ENCODE peak calls at places on chromosomes 2 and 18, in ten cellular contexts. One of them, this sample, is unnamed.
A peak's percentile ranks its signal among the peaks of the same experiment; 100 is the strongest.

GRCh38 chr2:219512524-219513216 is 1.6 kb upstream of the ASIC4 start:
- DNase-seq in effector memory CD4-positive, alpha-beta T cell: no peak
- DNase-seq in mammary epithelial cell: no peak
- DNase-seq in cardiac muscle cell: no peak
- DNase-seq in RWPE1: no peak
- DNase-seq in breast epithelium: no peak
- DNase-seq in SK-N-SH: peak; percentile 61
- DNase-seq in neural progenitor cell: peak; percentile 85
- DNase-seq in PC-3: no peak
- DNase-seq in body of pancreas: no peak
- DNase-seq in this sample: peak; percentile 55

GRCh38 chr2:46074501-46074900 is 222.7 kb upstream of the EPAS1 start:
- DNase-seq in breast epithelium: no peak
- DNase-seq in body of pancreas: no peak
- DNase-seq in neural progenitor cell: no peak
- DNase-seq in SK-N-SH: no peak
- DNase-seq in effector memory CD4-positive, alpha-beta T cell: no peak
- DNase-seq in PC-3: no peak
- DNase-seq in RWPE1: no peak
- DNase-seq in mammary epithelial cell: no peak
- DNase-seq in cardiac muscle cell: peak; percentile 46
- DNase-seq in this sample: no peak

GRCh38 chr2:73896362-73897239 is 3.8 kb downstream of the ACTG2 start:
- DNase-seq in breast epithelium: no peak
- DNase-seq in SK-N-SH: no peak
- DNase-seq in effector memory CD4-positive, alpha-beta T cell: no peak
- DNase-seq in body of pancreas: no peak
- DNase-seq in mammary epithelial cell: no peak
- DNase-seq in PC-3: no peak
- DNase-seq in neural progenitor cell: no peak
- DNase-seq in RWPE1: no peak
- DNase-seq in cardiac muscle cell: no peak
- DNase-seq in this sample: no peak

GRCh38 chr18:54149078-54149697 is 75.3 kb downstream of the MBD2 start:
- DNase-seq in SK-N-SH: no peak
- DNase-seq in body of pancreas: peak; percentile 8
- DNase-seq in breast epithelium: no peak
- DNase-seq in PC-3: peak; percentile 91
- DNase-seq in RWPE1: peak; percentile 82
- DNase-seq in effector memory CD4-positive, alpha-beta T cell: no peak
- DNase-seq in mammary epithelial cell: peak; percentile 89
- DNase-seq in cardiac muscle cell: no peak
- DNase-seq in neural progenitor cell: no peak
- DNase-seq in this sample: peak; percentile 59

GRCh38 chr2:113200236-113200635 is 26.5 kb downstream of the PSD4 start:
- DNase-seq in neural progenitor cell: peak; percentile 17
- DNase-seq in SK-N-SH: no peak
- DNase-seq in RWPE1: no peak
- DNase-seq in cardiac muscle cell: no peak
- DNase-seq in body of pancreas: no peak
- DNase-seq in mammary epithelial cell: no peak
- DNase-seq in PC-3: peak; percentile 13
- DNase-seq in effector memory CD4-positive, alpha-beta T cell: no peak
- DNase-seq in breast epithelium: no peak
- DNase-seq in this sample: peak; percentile 78

GRCh38 chr18:23181547-23181946 is 46.3 kb downstream of the CABLES1 start:
- DNase-seq in RWPE1: no peak
- DNase-seq in breast epithelium: no peak
- DNase-seq in SK-N-SH: no peak
- DNase-seq in neural progenitor cell: no peak
- DNase-seq in cardiac muscle cell: no peak
- DNase-seq in PC-3: no peak
- DNase-seq in body of pancreas: no peak
- DNase-seq in effector memory CD4-positive, alpha-beta T cell: no peak
- DNase-seq in mammary epithelial cell: no peak
- DNase-seq in this sample: no peak

GRCh38 chr2:208648368-208648767 is 241.8 kb downstream of the PTH2R start:
- DNase-seq in body of pancreas: no peak
- DNase-seq in breast epithelium: no peak
- DNase-seq in SK-N-SH: no peak
- DNase-seq in effector memory CD4-positive, alpha-beta T cell: no peak
- DNase-seq in PC-3: no peak
- DNase-seq in neural progenitor cell: no peak
- DNase-seq in mammary epithelial cell: no peak
- DNase-seq in RWPE1: no peak
- DNase-seq in cardiac muscle cell: no peak
- DNase-seq in this sample: no peak

GRCh38 chr2:202577250-202578183 is 57.3 kb upstream of the FAM117B start:
- DNase-seq in effector memory CD4-positive, alpha-beta T cell: no peak
- DNase-seq in cardiac muscle cell: no peak
- DNase-seq in mammary epithelial cell: no peak
- DNase-seq in RWPE1: no peak
- DNase-seq in SK-N-SH: no peak
- DNase-seq in PC-3: no peak
- DNase-seq in breast epithelium: no peak
- DNase-seq in neural progenitor cell: peak; percentile 11
- DNase-seq in body of pancreas: no peak
- DNase-seq in this sample: no peak

GRCh38 chr2:176139621-176140020 is 10.1 kb downstream of the HOXD8 start:
- DNase-seq in neural progenitor cell: no peak
- DNase-seq in mammary epithelial cell: no peak
- DNase-seq in SK-N-SH: peak; percentile 72
- DNase-seq in effector memory CD4-positive, alpha-beta T cell: no peak
- DNase-seq in RWPE1: no peak
- DNase-seq in cardiac muscle cell: no peak
- DNase-seq in body of pancreas: no peak
- DNase-seq in PC-3: no peak
- DNase-seq in breast epithelium: no peak
- DNase-seq in this sample: peak; percentile 52

GRCh38 chr2:228869601-228870264 is 401.4 kb downstream of the PID1 start:
- DNase-seq in RWPE1: no peak
- DNase-seq in effector memory CD4-positive, alpha-beta T cell: no peak
- DNase-seq in SK-N-SH: no peak
- DNase-seq in body of pancreas: no peak
- DNase-seq in mammary epithelial cell: no peak
- DNase-seq in breast epithelium: no peak
- DNase-seq in cardiac muscle cell: no peak
- DNase-seq in neural progenitor cell: no peak
- DNase-seq in PC-3: no peak
- DNase-seq in this sample: no peak

GRCh38 chr2:228866781-228867180 is 404.3 kb downstream of the PID1 start:
- DNase-seq in RWPE1: no peak
- DNase-seq in breast epithelium: no peak
- DNase-seq in body of pancreas: no peak
- DNase-seq in SK-N-SH: no peak
- DNase-seq in mammary epithelial cell: no peak
- DNase-seq in cardiac muscle cell: no peak
- DNase-seq in PC-3: no peak
- DNase-seq in effector memory CD4-positive, alpha-beta T cell: no peak
- DNase-seq in neural progenitor cell: no peak
- DNase-seq in this sample: no peak

GRCh38 chr2:228875152-228875875 is 395.8 kb downstream of the PID1 start:
- DNase-seq in breast epithelium: no peak
- DNase-seq in neural progenitor cell: no peak
- DNase-seq in cardiac muscle cell: no peak
- DNase-seq in effector memory CD4-positive, alpha-beta T cell: no peak
- DNase-seq in body of pancreas: no peak
- DNase-seq in PC-3: no peak
- DNase-seq in RWPE1: no peak
- DNase-seq in mammary epithelial cell: peak; percentile 6
- DNase-seq in SK-N-SH: no peak
- DNase-seq in this sample: no peak

GRCh38 chr2:228867406-228867805 is 403.7 kb downstream of the PID1 start:
- DNase-seq in RWPE1: no peak
- DNase-seq in body of pancreas: no peak
- DNase-seq in PC-3: no peak
- DNase-seq in mammary epithelial cell: no peak
- DNase-seq in SK-N-SH: no peak
- DNase-seq in neural progenitor cell: no peak
- DNase-seq in cardiac muscle cell: no peak
- DNase-seq in breast epithelium: no peak
- DNase-seq in effector memory CD4-positive, alpha-beta T cell: no peak
- DNase-seq in this sample: no peak

GRCh38 chr2:228870993-228871392 is 400.1 kb downstream of the PID1 start:
- DNase-seq in neural progenitor cell: no peak
- DNase-seq in PC-3: no peak
- DNase-seq in RWPE1: no peak
- DNase-seq in SK-N-SH: no peak
- DNase-seq in body of pancreas: no peak
- DNase-seq in cardiac muscle cell: no peak
- DNase-seq in breast epithelium: no peak
- DNase-seq in mammary epithelial cell: no peak
- DNase-seq in effector memory CD4-positive, alpha-beta T cell: no peak
- DNase-seq in this sample: no peak
- H3K27ac ChIP-seq in neural progenitor cell: no peak overlapping the region
- H3K27ac ChIP-seq in PC-3: no peak overlapping the region
- H3K27ac ChIP-seq in RWPE1: no peak overlapping the region
- H3K27ac ChIP-seq in SK-N-SH: no peak overlapping the region
- H3K27ac ChIP-seq in body of pancreas: no peak overlapping the region
- H3K27ac ChIP-seq in cardiac muscle cell: no peak overlapping the region
- H3K27ac ChIP-seq in breast epithelium: no peak overlapping the region
- H3K27ac ChIP-seq in mammary epithelial cell: no peak overlapping the region
- H3K27ac ChIP-seq in effector memory CD4-positive, alpha-beta T cell: no peak overlapping the region
- H3K27ac ChIP-seq in this sample: no peak overlapping the region

GRCh38 chr2:111698743-111699554 is 185.0 kb downstream of the ANAPC1 start:
- DNase-seq in PC-3: peak; percentile 98
- DNase-seq in body of pancreas: peak; percentile 56
- DNase-seq in RWPE1: peak; percentile 98
- DNase-seq in mammary epithelial cell: peak; percentile 99
- DNase-seq in cardiac muscle cell: peak; percentile 27
- DNase-seq in SK-N-SH: peak; percentile 47
- DNase-seq in neural progenitor cell: no peak
- DNase-seq in effector memory CD4-positive, alpha-beta T cell: peak; percentile 26
- DNase-seq in breast epithelium: peak; percentile 64
- DNase-seq in this sample: peak; percentile 75
- H3K27ac ChIP-seq in PC-3: peak overlapping the region; percentile 87
- H3K27ac ChIP-seq in body of pancreas: no peak overlapping the region
- H3K27ac ChIP-seq in RWPE1: peak overlapping the region; percentile 82
- H3K27ac ChIP-seq in mammary epithelial cell: peak overlapping the region; percentile 73
- H3K27ac ChIP-seq in cardiac muscle cell: no peak overlapping the region
- H3K27ac ChIP-seq in SK-N-SH: peak overlapping the region; percentile 85
- H3K27ac ChIP-seq in neural progenitor cell: no peak overlapping the region
- H3K27ac ChIP-seq in effector memory CD4-positive, alpha-beta T cell: no peak overlapping the region
- H3K27ac ChIP-seq in breast epithelium: no peak overlapping the region
- H3K27ac ChIP-seq in this sample: no peak overlapping the region

GRCh38 chr2:12620759-12621158 is 96.0 kb upstream of the TRIB2 start:
- DNase-seq in breast epithelium: no peak
- DNase-seq in PC-3: no peak
- DNase-seq in effector memory CD4-positive, alpha-beta T cell: no peak
- DNase-seq in SK-N-SH: no peak
- DNase-seq in mammary epithelial cell: no peak
- DNase-seq in neural progenitor cell: no peak
- DNase-seq in RWPE1: no peak
- DNase-seq in cardiac muscle cell: no peak
- DNase-seq in body of pancreas: no peak
- DNase-seq in this sample: no peak

GRCh38 chr2:12619975-12620374 is 96.8 kb upstream of the TRIB2 start:
- DNase-seq in RWPE1: peak; percentile 22
- DNase-seq in cardiac muscle cell: no peak
- DNase-seq in neural progenitor cell: no peak
- DNase-seq in mammary epithelial cell: peak; percentile 93
- DNase-seq in effector memory CD4-positive, alpha-beta T cell: no peak
- DNase-seq in PC-3: peak; percentile 80
- DNase-seq in breast epithelium: no peak
- DNase-seq in body of pancreas: peak; percentile 13
- DNase-seq in SK-N-SH: no peak
- DNase-seq in this sample: no peak

GRCh38 chr2:12624911-12625598 is 91.7 kb upstream of the TRIB2 start:
- DNase-seq in cardiac muscle cell: no peak
- DNase-seq in RWPE1: no peak
- DNase-seq in mammary epithelial cell: no peak
- DNase-seq in SK-N-SH: no peak
- DNase-seq in body of pancreas: no peak
- DNase-seq in effector memory CD4-positive, alpha-beta T cell: no peak
- DNase-seq in PC-3: no peak
- DNase-seq in neural progenitor cell: peak; percentile 67
- DNase-seq in breast epithelium: no peak
- DNase-seq in this sample: peak; percentile 77
- H3K27ac ChIP-seq in cardiac muscle cell: no peak overlapping the region
- H3K27ac ChIP-seq in RWPE1: no peak overlapping the region
- H3K27ac ChIP-seq in mammary epithelial cell: no peak overlapping the region
- H3K27ac ChIP-seq in SK-N-SH: no peak overlapping the region
- H3K27ac ChIP-seq in body of pancreas: no peak overlapping the region
- H3K27ac ChIP-seq in effector memory CD4-positive, alpha-beta T cell: no peak overlapping the region
- H3K27ac ChIP-seq in PC-3: no peak overlapping the region
- H3K27ac ChIP-seq in neural progenitor cell: peak overlapping the region; percentile 42
- H3K27ac ChIP-seq in breast epithelium: no peak overlapping the region
- H3K27ac ChIP-seq in this sample: peak overlapping the region; percentile 47

GRCh38 chr2:20423376-20423775 is 23.5 kb upstream of the RHOB start:
- DNase-seq in neural progenitor cell: no peak
- DNase-seq in RWPE1: no peak
- DNase-seq in cardiac muscle cell: no peak
- DNase-seq in PC-3: no peak
- DNase-seq in breast epithelium: no peak
- DNase-seq in body of pancreas: no peak
- DNase-seq in effector memory CD4-positive, alpha-beta T cell: no peak
- DNase-seq in mammary epithelial cell: no peak
- DNase-seq in SK-N-SH: no peak
- DNase-seq in this sample: no peak

GRCh38 chr2:20424300-20425290 is 22.3 kb upstream of the RHOB start:
- DNase-seq in effector memory CD4-positive, alpha-beta T cell: no peak
- DNase-seq in breast epithelium: no peak
- DNase-seq in cardiac muscle cell: no peak
- DNase-seq in SK-N-SH: peak; percentile 57
- DNase-seq in PC-3: peak; percentile 46
- DNase-seq in mammary epithelial cell: peak; percentile 51
- DNase-seq in RWPE1: no peak
- DNase-seq in body of pancreas: peak; percentile 20
- DNase-seq in neural progenitor cell: no peak
- DNase-seq in this sample: no peak

GRCh38 chr2:20425884-20426283 is 21.0 kb upstream of the RHOB start:
- DNase-seq in breast epithelium: no peak
- DNase-seq in effector memory CD4-positive, alpha-beta T cell: no peak
- DNase-seq in neural progenitor cell: no peak
- DNase-seq in PC-3: no peak
- DNase-seq in mammary epithelial cell: no peak
- DNase-seq in SK-N-SH: no peak
- DNase-seq in cardiac muscle cell: no peak
- DNase-seq in RWPE1: no peak
- DNase-seq in body of pancreas: no peak
- DNase-seq in this sample: no peak

GRCh38 chr2:20423847-20424246 is 23.0 kb upstream of the RHOB start:
- DNase-seq in SK-N-SH: no peak
- DNase-seq in body of pancreas: no peak
- DNase-seq in breast epithelium: no peak
- DNase-seq in neural progenitor cell: no peak
- DNase-seq in PC-3: no peak
- DNase-seq in mammary epithelial cell: no peak
- DNase-seq in RWPE1: no peak
- DNase-seq in effector memory CD4-positive, alpha-beta T cell: no peak
- DNase-seq in cardiac muscle cell: no peak
- DNase-seq in this sample: no peak

DNA sequence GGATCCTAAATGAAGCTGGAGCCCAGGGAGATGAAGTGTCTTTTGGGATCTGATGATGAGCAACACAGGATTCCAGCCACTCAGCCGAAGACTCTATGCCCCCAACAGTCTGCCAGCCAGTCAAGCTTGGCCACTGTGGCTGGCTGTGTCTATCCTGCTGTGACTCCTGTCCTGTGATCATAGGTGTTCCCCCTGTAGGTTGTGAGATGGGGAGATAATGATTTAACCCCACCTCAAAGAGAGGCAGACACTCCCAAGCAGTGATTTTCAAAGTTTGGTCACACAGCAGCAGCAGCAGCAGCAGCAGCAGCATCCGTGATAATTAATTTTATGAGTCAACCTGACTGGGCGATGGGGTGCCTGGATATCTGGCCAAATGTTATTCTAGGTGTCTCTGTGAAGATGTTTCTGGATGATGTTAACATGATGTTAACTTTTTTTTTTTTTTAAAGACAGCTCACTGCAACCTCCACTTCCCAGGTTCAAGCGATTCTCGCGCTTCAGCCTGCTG is 21.4 kb upstream of the RHOB start:
- DNase-seq in mammary epithelial cell: peak; percentile 73
- DNase-seq in PC-3: no peak
- DNase-seq in RWPE1: no peak
- DNase-seq in cardiac muscle cell: no peak
- DNase-seq in body of pancreas: no peak
- DNase-seq in neural progenitor cell: no peak
- DNase-seq in SK-N-SH: peak; percentile 40
- DNase-seq in effector memory CD4-positive, alpha-beta T cell: no peak
- DNase-seq in breast epithelium: no peak
- DNase-seq in this sample: no peak
- H3K27ac ChIP-seq in mammary epithelial cell: no peak overlapping the region
- H3K27ac ChIP-seq in PC-3: peak overlapping the region; percentile 19
- H3K27ac ChIP-seq in RWPE1: peak overlapping the region; percentile 71
- H3K27ac ChIP-seq in cardiac muscle cell: no peak overlapping the region
- H3K27ac ChIP-seq in body of pancreas: no peak overlapping the region
- H3K27ac ChIP-seq in neural progenitor cell: no peak overlapping the region
- H3K27ac ChIP-seq in SK-N-SH: peak overlapping the region; percentile 57
- H3K27ac ChIP-seq in effector memory CD4-positive, alpha-beta T cell: no peak overlapping the region
- H3K27ac ChIP-seq in breast epithelium: peak overlapping the region; percentile 68
- H3K27ac ChIP-seq in this sample: no peak overlapping the region

This sample was measured in endodermal cell.